ENCODE peak calls at places on chromosomes 12 and 14, in five cellular contexts. G is NCI-H2107, X is GDM1, K is A549, H is NT2/D1. C is an unnamed sample.
A peak's percentile ranks its signal among the peaks of the same experiment; 100 is the strongest.

GRCh38 chr12:29783773-29784666 is at the start of gene TMTC1:
- DNase-seq in K (peak; percentile 27), H (peak; percentile 80), G (peak; percentile 34), X (no peak), C (no peak)

GRCh38 chr14:103123634-103124500 is 606 bp downstream of the TNFAIP2 start:
- DNase-seq in K (no peak), H (no peak), G (no peak), X (no peak), C (no peak)

GRCh38 chr14:76846331-76847047 is 20.3 kb downstream of the LRRC74A start:
- DNase-seq in K (no peak), X (peak; percentile 63), G (no peak), H (no peak), C (no peak)

GRCh38 chr14:35404246-35404495 is 378 bp downstream of the NFKBIA start:
- DNase-seq in X (no peak), H (no peak), K (no peak), G (no peak), C (no peak)

GRCh38 chr14:96252323-96253052 is 3.5 kb upstream of the BDKRB1 start:
- DNase-seq in G (no peak), H (no peak), K (no peak), X (no peak), C (no peak)

GRCh38 chr12:130162771-130163460 is 652 bp downstream of the FZD10 start:
- DNase-seq in K (no peak), G (no peak), X (no peak), H (no peak), C (no peak)

GRCh38 chr12:32115404-32116104 is 8.9 kb downstream of the BICD1 start:
- DNase-seq in X (no peak), H (no peak), K (peak; percentile 89), G (no peak), C (no peak)

GRCh38 chr14:56061051-56061450 is 57.2 kb upstream of the PELI2 start:
- DNase-seq in X (no peak), H (no peak), K (no peak), G (no peak), C (no peak)

GRCh38 chr14:51119411-51120051 is 24.6 kb upstream of the TRIM9 start:
- DNase-seq in G (no peak), X (no peak), K (no peak), H (no peak), C (no peak)